ENCODE peak calls at places on chromosomes 6 and 20, in five cellular contexts. F, G, I, J and U are unnamed samples.

GRCh38 chr6:1392813-1393640 is 3.7 kb downstream of the FOXF2 start:
- DNase-seq in F (peak; percentile 62), G (no peak), I (no peak), J (no peak), U (peak; percentile 23)

GRCh38 chr6:100719883-100720682 is 161.0 kb downstream of the ASCC3 start:
- DNase-seq in F (peak; percentile 33), G (no peak), I (no peak), J (peak; percentile 8), U (no peak)

GRCh38 chr6:1778693-1779235 is 169.0 kb downstream of the FOXC1 start:
- DNase-seq in F (no peak), G (no peak), I (no peak), J (no peak), U (no peak)

GRCh38 chr6:101397199-101397598 is 3.7 kb downstream of the GRIK2 start:
- DNase-seq in F (peak; percentile 81), G (no peak), I (no peak), J (no peak), U (no peak)

GRCh38 chr6:25318589-25318988 is 39.4 kb downstream of the CARMIL1 start:
- DNase-seq in F (no peak), G (no peak), I (no peak), J (no peak), U (no peak)

GRCh38 chr6:169858935-169859351 is 107.5 kb downstream of the ERMARD start:
- DNase-seq in F (no peak), G (no peak), I (no peak), J (no peak), U (peak; percentile 23)

GRCh38 chr6:151209071-151209831 is 30.5 kb upstream of the AKAP12 start:
- DNase-seq in F (no peak), G (no peak), I (no peak), J (peak; percentile 53), U (no peak)

GRCh38 chr20:55172310-55173002 is 697.1 kb downstream of the DOK5 start:
- DNase-seq in F (no peak), G (no peak), I (no peak), J (no peak), U (no peak)

GRCh38 chr20:52494244-52494643 is 302.7 kb upstream of the ZFP64 start:
- DNase-seq in F (no peak), G (no peak), I (no peak), J (no peak), U (no peak)

GRCh38 chr20:25461281-25461650 is 53.8 kb downstream of the GINS1 start:
- DNase-seq in F (no peak), G (no peak), I (no peak), J (no peak), U (no peak)

GRCh38 chr6:36852481-36853147 is 13.4 kb upstream of the CPNE5 start:
- DNase-seq in F (no peak), G (no peak), I (no peak), J (no peak), U (no peak)

GRCh38 chr6:75568100-75568499 is 33.6 kb upstream of the SENP6 start:
- DNase-seq in F (no peak), G (no peak), I (no peak), J (no peak), U (no peak)

GRCh38 chr20:17558154-17558940 is 11.5 kb upstream of the DSTN start:
- DNase-seq in F (peak; percentile 60), G (peak; percentile 32), I (no peak), J (peak; percentile 88), U (peak; percentile 42)

GRCh38 chr6:12173670-12174069 is 116.5 kb upstream of the EDN1 start:
- DNase-seq in F (peak; percentile 27), G (no peak), I (no peak), J (no peak), U (no peak)

GRCh38 chr6:107318100-107318736 is 141.1 kb downstream of the PDSS2 start:
- DNase-seq in F (peak; percentile 82), G (peak; percentile 16), I (peak; percentile 27), J (peak; percentile 26), U (peak; percentile 51)

GRCh38 chr6:113672691-113673149 is 184.4 kb upstream of the MARCKS start:
- DNase-seq in F (no peak), G (no peak), I (no peak), J (no peak), U (peak; percentile 45)

GRCh38 chr6:36423101-36423824 is 19.4 kb downstream of the PXT1 start:
- DNase-seq in F (peak; percentile 100), G (peak; percentile 99), I (peak; percentile 91), J (peak; percentile 95), U (peak; percentile 99)

GRCh38 chr6:80767808-80768207 is 661.3 kb downstream of the BCKDHB start:
- DNase-seq in F (peak; percentile 20), G (no peak), I (no peak), J (peak; percentile 23), U (no peak)

GRCh38 chr6:129331450-129332138 is 378.4 kb downstream of the ARHGAP18 start:
- DNase-seq in F (no peak), G (no peak), I (no peak), J (no peak), U (no peak)

GRCh38 chr20:2697768-2698167 is 5.2 kb downstream of the EBF4 start:
- DNase-seq in F (no peak), G (peak; percentile 2), I (no peak), J (no peak), U (peak; percentile 7)

GRCh38 chr6:169073311-169073710 is 180.3 kb downstream of the THBS2 start:
- DNase-seq in F (no peak), G (no peak), I (no peak), J (no peak), U (no peak)

GRCh38 chr20:16392346-16392745 is 180.9 kb downstream of the KIF16B start:
- DNase-seq in F (no peak), G (no peak), I (no peak), J (no peak), U (no peak)

GRCh38 chr20:62916703-62917476 is 9.4 kb downstream of the DIDO1 start:
- DNase-seq in F (no peak), G (no peak), I (no peak), J (no peak), U (no peak)

GRCh38 chr20:62917720-62918119 is 8.6 kb downstream of the DIDO1 start:
- DNase-seq in F (no peak), G (no peak), I (no peak), J (no peak), U (no peak)

GRCh38 chr20:62918830-62919229 is 7.5 kb downstream of the DIDO1 start:
- DNase-seq in F (no peak), G (no peak), I (no peak), J (no peak), U (no peak)

GRCh38 chr20:62920039-62920645 is 6.2 kb downstream of the DIDO1 start:
- DNase-seq in F (no peak), G (no peak), I (no peak), J (no peak), U (no peak)

GRCh38 chr20:62918137-62918536 is 8.2 kb downstream of the DIDO1 start:
- DNase-seq in F (no peak), G (no peak), I (no peak), J (no peak), U (no peak)
- H3K4me1 ChIP-seq in F (peaks cover 92% of the 10 kb centered on the region), G (peaks cover 32% of the 10 kb centered on the region), I (peaks cover 46% of the 10 kb centered on the region), J (peaks cover 37% of the 10 kb centered on the region), U (peaks cover 84% of the 10 kb centered on the region)

GRCh38 chr6:139374357-139375238 is at the start of gene CITED2:
- DNase-seq in F (peak; percentile 93), G (peak; percentile 93), I (peak; percentile 70), J (peak; percentile 89), U (peak; percentile 95)

GRCh38 chr6:139376054-139376355 is 1.6 kb upstream of the CITED2 start:
- DNase-seq in F (no peak), G (no peak), I (no peak), J (no peak), U (no peak)

GRCh38 chr6:139375239-139376053 is 998 bp upstream of the CITED2 start:
- DNase-seq in F (peak; percentile 96), G (peak; percentile 96), I (peak; percentile 71), J (peak; percentile 83), U (peak; percentile 92)

GRCh38 chr6:139378226-139378625 is 3.8 kb upstream of the CITED2 start:
- DNase-seq in F (no peak), G (no peak), I (no peak), J (no peak), U (no peak)

DNA sequence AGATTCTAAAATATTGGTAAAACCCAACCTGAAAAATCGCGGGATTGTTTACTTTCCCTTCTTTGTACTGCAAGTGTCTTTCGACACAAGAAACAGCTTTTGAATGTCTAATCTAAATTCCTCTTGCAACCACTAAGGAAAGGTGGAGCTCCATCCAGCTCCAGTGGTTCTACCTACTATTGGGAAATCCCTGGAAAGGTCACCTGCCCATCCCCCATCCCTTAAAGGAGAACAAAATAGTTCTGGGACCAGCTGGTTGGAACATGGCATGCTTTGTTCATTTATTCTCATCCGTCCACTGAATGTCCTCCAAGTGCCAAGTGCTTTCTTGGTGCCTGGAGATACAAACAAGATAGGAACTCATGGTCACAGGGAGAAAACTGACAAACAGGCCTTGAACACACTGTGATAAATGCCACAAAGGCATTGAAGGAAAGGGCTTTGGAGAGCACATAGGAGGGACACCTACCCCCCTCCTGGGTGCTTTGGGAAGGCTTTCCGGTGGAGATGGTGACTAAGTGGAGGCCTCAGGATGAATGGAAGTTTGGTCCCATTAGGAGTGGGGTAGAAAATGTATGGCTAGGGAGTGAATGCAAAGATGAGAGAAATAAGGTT is 2.3 kb upstream of the CITED2 start:
- DNase-seq in F (peak; percentile 43), G (peak; percentile 80), I (no peak), J (no peak), U (peak; percentile 82)
- TF ChIP-seq POLR2AphosphoS5 in F (no peak), G (peak; percentile 78), I (no peak), J (peak; percentile 35), U (peak; percentile 71)

GRCh38 chr6:139544699-139545052 is 170.2 kb upstream of the CITED2 start:
- DNase-seq in F (no peak), G (no peak), I (no peak), J (no peak), U (no peak)

GRCh38 chr6:139545474-139546116 is 171.1 kb upstream of the CITED2 start:
- DNase-seq in F (no peak), G (no peak), I (no peak), J (no peak), U (no peak)

GRCh38 chr6:139549561-139550070 is 175.2 kb upstream of the CITED2 start:
- DNase-seq in F (no peak), G (no peak), I (no peak), J (no peak), U (no peak)

GRCh38 chr6:139546117-139546495 is 171.7 kb upstream of the CITED2 start:
- DNase-seq in F (no peak), G (no peak), I (no peak), J (no peak), U (no peak)

GRCh38 chr6:139547082-139547776 is 172.8 kb upstream of the CITED2 start:
- DNase-seq in F (no peak), G (no peak), I (no peak), J (no peak), U (no peak)
- H3K27ac ChIP-seq in F (no peak overlapping the region), G (no peak overlapping the region), I (no peak overlapping the region), J (no peak overlapping the region), U (no peak overlapping the region)

GRCh38 chr20:36132802-36133211 is 21.7 kb upstream of the EPB41L1 start:
- DNase-seq in F (no peak), G (no peak), I (no peak), J (no peak), U (no peak)

GRCh38 chr20:36130316-36130865 is 24.1 kb upstream of the EPB41L1 start:
- DNase-seq in F (no peak), G (no peak), I (no peak), J (no peak), U (no peak)

GRCh38 chr20:36133821-36134220 is 20.7 kb upstream of the EPB41L1 start:
- DNase-seq in F (no peak), G (no peak), I (no peak), J (no peak), U (no peak)

GRCh38 chr20:36135821-36136220 is 18.7 kb upstream of the EPB41L1 start:
- DNase-seq in F (no peak), G (no peak), I (no peak), J (no peak), U (no peak)

GRCh38 chr20:36135159-36135558 is 19.4 kb upstream of the EPB41L1 start:
- DNase-seq in F (no peak), G (no peak), I (no peak), J (no peak), U (no peak)
- H3K4me1 ChIP-seq in F (no peaks in the 10 kb centered on the region), G (peaks cover 4% of the 10 kb centered on the region), I (no peaks in the 10 kb centered on the region), J (peaks cover 5% of the 10 kb centered on the region), U (peaks cover 9% of the 10 kb centered on the region)